ENCODE peak calls at places on chromosomes 2 and 18, in four cellular contexts. Z is HepG2, A is HEK293T, Y is K562. B is an unnamed sample.

GRCh38 chr2:230416061-230416721 is at the start of gene SP100:
- DNase-seq in Z (peak; percentile 80), A (no peak), Y (peak; percentile 49), B (no peak)

GRCh38 chr2:74833418-74834233 is at the start of gene HK2:
- DNase-seq in Z (peak; percentile 85), A (peak; percentile 95), Y (peak; percentile 99), B (peak; percentile 82)

GRCh38 chr2:168515502-168515901 is 59.4 kb downstream of the CERS6 start:
- DNase-seq in Z (no peak), A (no peak), Y (no peak), B (no peak)

GRCh38 chr2:150485871-150486538 is 1.5 kb downstream of the RND3 start:
- DNase-seq in Z (no peak), A (peak; percentile 57), Y (no peak), B (peak; percentile 67)

GRCh38 chr2:25268136-25268535 is 73.6 kb downstream of the DNMT3A start:
- DNase-seq in Z (no peak), A (no peak), Y (no peak), B (no peak)

GRCh38 chr2:127083819-127084503 is 23.0 kb downstream of the BIN1 start:
- DNase-seq in Z (no peak), A (no peak), Y (no peak), B (no peak)

GRCh38 chr2:156481295-156481694 is 45.1 kb downstream of the GPD2 start:
- DNase-seq in Z (no peak), A (no peak), Y (no peak), B (no peak)

GRCh38 chr2:189412330-189412953 is 28.8 kb upstream of the WDR75 start:
- DNase-seq in Z (peak; percentile 39), A (peak; percentile 44), Y (peak; percentile 14), B (peak; percentile 19)

GRCh38 chr2:221518201-221518936 is 53.7 kb downstream of the EPHA4 start:
- DNase-seq in Z (no peak), A (no peak), Y (no peak), B (no peak)

GRCh38 chr18:41099451-41099850 is 855.6 kb upstream of the PIK3C3 start:
- DNase-seq in Z (no peak), A (no peak), Y (no peak), B (no peak)

GRCh38 chr18:41096504-41096903 is 858.5 kb upstream of the PIK3C3 start:
- DNase-seq in Z (no peak), A (no peak), Y (no peak), B (peak; percentile 8)
- TF ChIP-seq ELF4 in Z (no peak), A (no peak), Y (no peak), B (no peak)

GRCh38 chr2:234949762-234950434 is 1.9 kb upstream of the SH3BP4 start:
- DNase-seq in Z (peak; percentile 50), A (no peak), Y (no peak), B (no peak)
- TF ChIP-seq ELF4 in Z (no peak), A (no peak), Y (no peak), B (no peak)

GRCh38 chr2:20190170-20190569 is 34.8 kb downstream of the SDC1 start:
- DNase-seq in Z (no peak), A (no peak), Y (no peak), B (no peak)

GRCh38 chr2:20193185-20193584 is 31.7 kb downstream of the SDC1 start:
- DNase-seq in Z (no peak), A (no peak), Y (no peak), B (no peak)

GRCh38 chr2:20190862-20191713 is 33.8 kb downstream of the SDC1 start:
- DNase-seq in Z (peak; percentile 61), A (no peak), Y (no peak), B (no peak)

GRCh38 chr2:20192781-20193180 is 32.1 kb downstream of the SDC1 start:
- DNase-seq in Z (no peak), A (no peak), Y (no peak), B (no peak)

DNA sequence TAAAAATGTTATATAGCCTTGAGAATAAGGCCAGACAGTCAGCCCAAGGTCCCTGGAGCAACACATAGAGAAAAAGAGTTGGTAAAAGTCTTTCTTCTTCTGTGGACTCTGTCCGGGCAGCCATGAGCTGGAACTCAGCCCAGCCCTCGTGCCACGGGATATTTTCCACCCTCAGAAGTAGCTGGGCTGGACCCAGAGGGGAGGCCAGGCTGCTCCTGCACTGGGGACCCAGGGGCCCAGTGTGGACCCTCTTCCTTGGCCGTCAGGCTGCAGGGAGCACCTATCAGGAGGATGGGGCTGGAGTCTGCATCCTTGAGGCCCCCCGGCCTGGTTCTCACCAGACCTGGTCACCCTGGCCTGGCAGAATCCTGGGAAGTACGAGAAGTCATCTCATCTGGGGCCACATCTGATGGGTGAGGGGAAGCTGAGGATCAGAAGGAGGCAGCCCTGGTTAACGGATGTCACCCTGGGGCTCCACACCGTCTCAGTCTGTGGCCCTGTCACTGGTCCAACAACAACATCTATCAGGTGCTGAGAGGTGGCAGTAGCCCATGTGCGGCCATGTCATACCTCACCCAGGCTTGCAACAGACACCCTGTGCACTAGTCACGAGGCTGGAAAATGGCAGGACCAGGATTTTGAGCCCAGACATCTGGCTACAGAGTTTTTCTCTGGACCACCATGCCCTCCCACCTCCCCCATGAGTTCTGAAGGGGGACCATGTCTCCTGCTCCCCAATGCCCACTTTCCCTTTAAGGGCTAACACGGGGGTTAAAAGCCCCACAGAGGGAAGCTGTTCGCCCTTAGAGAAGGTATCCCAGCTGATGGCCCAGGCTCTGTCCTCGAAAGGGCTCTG is 33.0 kb downstream of the SDC1 start:
- DNase-seq in Z (no peak), A (no peak), Y (no peak), B (no peak)
- TF ChIP-seq ELF4 in Z (no peak), A (no peak), Y (no peak), B (no peak)

GRCh38 chr18:56083889-56084288 is 495.9 kb upstream of the TCF4 start:
- DNase-seq in Z (no peak), A (no peak), Y (no peak), B (no peak)

GRCh38 chr18:56086176-56086575 is 498.2 kb upstream of the TCF4 start:
- DNase-seq in Z (no peak), A (no peak), Y (no peak), B (no peak)

GRCh38 chr18:56086786-56087185 is 498.8 kb upstream of the TCF4 start:
- DNase-seq in Z (no peak), A (no peak), Y (no peak), B (no peak)

GRCh38 chr18:56085561-56085960 is 497.6 kb upstream of the TCF4 start:
- DNase-seq in Z (no peak), A (no peak), Y (no peak), B (no peak)

DNA sequence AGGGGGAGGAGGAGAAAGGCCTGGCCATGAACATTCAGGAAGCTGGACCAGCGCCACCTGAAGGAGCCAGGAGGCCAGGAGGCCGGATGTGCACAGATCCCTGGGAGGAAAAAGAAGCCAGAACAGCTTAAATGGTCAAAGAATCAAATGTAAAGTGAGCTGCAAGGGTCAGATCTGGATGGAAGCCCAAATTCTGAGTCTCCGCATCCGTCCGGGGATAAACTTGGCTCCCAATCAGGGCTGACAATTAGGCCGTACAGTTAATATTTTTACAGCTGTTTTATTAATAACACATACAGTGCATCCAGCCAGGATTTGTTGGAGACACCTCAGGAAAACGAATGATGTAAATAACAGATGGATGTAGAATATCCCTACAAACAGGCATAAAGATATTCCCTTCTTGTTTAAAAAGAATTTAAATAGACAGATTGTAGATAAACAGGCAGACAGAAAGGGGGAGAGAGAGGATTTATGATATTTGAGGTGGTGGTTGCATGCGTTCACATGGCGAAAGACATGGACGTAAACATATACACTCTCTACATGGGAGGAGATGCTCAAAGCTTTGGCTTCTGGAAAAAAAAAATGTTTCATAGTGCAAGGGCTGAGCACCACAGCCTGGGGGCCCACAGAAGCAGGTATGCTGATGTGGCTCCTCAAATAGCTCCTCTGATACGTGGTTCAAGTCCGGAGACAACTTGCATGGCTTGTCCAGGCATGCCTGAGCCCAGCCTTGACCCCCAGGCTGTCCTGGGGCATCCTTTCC is 495.3 kb upstream of the TCF4 start:
- DNase-seq in Z (no peak), A (no peak), Y (no peak), B (peak; percentile 19)
- TF ChIP-seq ELF4 in Z (no peak), A (no peak), Y (no peak), B (no peak)

GRCh38 chr2:105118960-105119359 is 81.1 kb downstream of the MRPS9 start:
- DNase-seq in Z (no peak), A (no peak), Y (peak; percentile 35), B (peak; percentile 73)
- TF ChIP-seq ELF4 in Z (no peak), A (no peak), Y (no peak), B (no peak)

DNA sequence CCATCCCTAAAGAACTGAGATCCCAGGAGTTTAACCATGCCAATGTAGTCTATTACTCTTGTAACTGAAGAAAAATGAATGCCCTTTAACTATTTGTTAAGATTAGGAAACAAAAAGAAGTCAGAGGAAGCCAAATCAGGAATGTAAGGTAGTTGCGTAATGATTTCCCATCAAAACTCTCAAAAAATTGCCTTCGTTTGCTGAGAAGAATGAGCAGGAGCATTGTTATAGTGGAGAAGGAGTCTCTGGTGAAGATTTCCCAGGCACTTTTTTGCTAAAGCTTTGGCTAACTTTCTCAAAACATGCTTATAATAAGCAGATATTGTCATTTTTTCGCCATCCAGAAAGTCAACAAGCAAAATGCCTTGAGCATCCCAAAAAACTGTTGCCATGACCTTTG is 224.0 kb upstream of the SIX2 start:
- DNase-seq in Z (no peak), A (no peak), Y (no peak), B (no peak)
- TF ChIP-seq ELF4 in Z (no peak), A (no peak), Y (no peak), B (no peak)

DNA sequence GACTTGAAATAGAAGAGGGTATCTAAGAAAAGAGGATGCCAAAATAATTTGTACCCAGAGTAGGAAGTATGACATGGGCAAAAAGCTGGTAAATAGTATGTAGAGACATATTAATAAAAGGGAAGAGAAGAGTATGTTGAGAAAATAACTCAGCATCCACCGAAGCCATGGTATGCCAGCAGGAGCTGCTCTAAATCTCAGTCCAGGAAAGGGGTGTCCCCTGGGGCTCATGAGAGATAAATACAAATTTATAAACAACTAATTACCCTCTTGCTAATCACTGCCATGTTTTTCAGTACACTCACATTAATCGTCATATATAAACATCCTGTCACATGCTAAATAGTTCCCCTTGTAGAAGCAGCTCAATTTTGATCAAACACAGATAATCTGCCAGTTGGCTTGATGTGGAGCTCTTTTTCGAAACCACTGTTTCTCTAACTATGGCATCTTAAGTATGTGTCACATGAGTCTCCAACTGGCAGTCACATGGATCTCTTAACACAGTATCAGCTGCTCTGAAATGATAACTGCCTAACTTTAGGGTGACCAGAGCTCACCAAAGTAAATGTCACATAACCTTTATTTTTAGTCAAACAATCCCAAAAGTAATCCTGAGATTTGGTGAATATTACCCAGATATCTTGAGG is 31.9 kb downstream of the EXOC6B start:
- DNase-seq in Z (no peak), A (no peak), Y (no peak), B (no peak)
- TF ChIP-seq ELF4 in Z (no peak), A (no peak), Y (no peak), B (no peak)